ENCODE peak calls at places on chromosomes 12 and 14, in five cellular contexts. X is fibroblast of lung, V is hepatocyte, Y is suprapubic skin, O is upper lobe of right lung. K is an unnamed sample.
A peak's percentile ranks its signal among the peaks of the same experiment; 100 is the strongest.

GRCh38 chr12:12835378-12836145 is 22.4 kb downstream of the DDX47 start:
- DNase-seq in X (no peak), V (peak; percentile 73), Y (no peak), O (no peak), K (peak; percentile 87)

GRCh38 chr12:12721251-12721689 is 4.1 kb downstream of the CDKN1B start:
- DNase-seq in X (no peak), V (no peak), Y (no peak), O (no peak), K (no peak)

GRCh38 chr12:79162948-79163347 is 298.4 kb downstream of the SYT1 start:
- DNase-seq in X (peak; percentile 8), V (no peak), Y (no peak), O (no peak), K (peak; percentile 2)

GRCh38 chr14:105980224-105980623 is 453.8 kb downstream of the TMEM121 start:
- DNase-seq in X (no peak), V (no peak), Y (no peak), O (no peak), K (no peak)

GRCh38 chr14:88791629-88792571 is 853 bp downstream of the EML5 start:
- DNase-seq in X (no peak), V (peak; percentile 15), Y (no peak), O (peak; percentile 73), K (no peak)

GRCh38 chr12:12180575-12180974 is 86.3 kb downstream of the LRP6 start:
- DNase-seq in X (peak; percentile 62), V (no peak), Y (no peak), O (no peak), K (no peak)

GRCh38 chr14:50711043-50711442 is 42.9 kb upstream of the SAV1 start:
- DNase-seq in X (no peak), V (no peak), Y (no peak), O (no peak), K (no peak)

GRCh38 chr14:56274556-56274955 is 156.3 kb downstream of the PELI2 start:
- DNase-seq in X (no peak), V (no peak), Y (no peak), O (no peak), K (no peak)

GRCh38 chr14:77580964-77581505 is 35.4 kb downstream of the SPTLC2 start:
- DNase-seq in X (peak; percentile 90), V (peak; percentile 21), Y (no peak), O (no peak), K (no peak)

GRCh38 chr14:22512106-22512814 is 76.8 kb downstream of the DAD1 start:
- DNase-seq in X (no peak), V (no peak), Y (no peak), O (no peak), K (no peak)
- H3K4me3 ChIP-seq in X (no peak overlapping the region), V (no peak overlapping the region), Y (no peak overlapping the region), O (no peak overlapping the region), K (no peak overlapping the region)

GRCh38 chr12:93760275-93760875 is 83.2 kb downstream of the CRADD start:
- DNase-seq in X (no peak), V (no peak), Y (no peak), O (no peak), K (no peak)

GRCh38 chr12:93757792-93758694 is 80.9 kb downstream of the CRADD start:
- DNase-seq in X (no peak), V (no peak), Y (no peak), O (no peak), K (no peak)

GRCh38 chr12:93762059-93762719 is 85.0 kb downstream of the CRADD start:
- DNase-seq in X (peak; percentile 71), V (no peak), Y (no peak), O (no peak), K (no peak)

GRCh38 chr12:93758974-93759373 is 81.8 kb downstream of the CRADD start:
- DNase-seq in X (peak; percentile 39), V (no peak), Y (no peak), O (no peak), K (no peak)

GRCh38 chr12:93759512-93760081 is 82.4 kb downstream of the CRADD start:
- DNase-seq in X (no peak), V (no peak), Y (no peak), O (no peak), K (no peak)
- H3K4me1 ChIP-seq in X (peaks cover 20% of the 10 kb centered on the region), V (peaks cover 15% of the 10 kb centered on the region), Y (no peaks in the 10 kb centered on the region), O (peaks cover 13% of the 10 kb centered on the region), K (peaks cover 41% of the 10 kb centered on the region)

DNA sequence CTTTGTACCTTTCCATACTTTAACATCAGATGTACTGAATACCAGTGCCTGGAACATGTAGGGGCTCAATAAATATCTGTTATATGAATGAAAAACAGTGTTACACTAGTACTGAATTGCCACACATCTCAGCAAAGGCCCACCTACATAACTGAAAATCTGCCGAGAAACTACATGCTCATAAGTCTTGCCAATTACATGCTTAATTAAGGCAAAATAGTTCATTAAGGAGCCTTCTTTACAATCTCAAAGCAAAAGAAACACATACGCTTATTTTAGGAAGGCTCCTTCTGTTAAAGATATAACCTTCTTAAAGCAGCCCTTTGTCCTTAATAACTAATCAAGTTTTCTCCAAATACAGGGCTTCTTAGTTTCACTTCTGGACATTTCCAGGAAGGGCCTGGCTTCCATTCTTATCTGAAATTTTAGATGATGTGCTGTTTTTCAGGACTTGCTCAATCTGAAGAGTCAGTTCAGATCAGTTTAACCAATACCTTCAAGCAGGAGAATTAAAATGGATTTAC is 11.5 kb downstream of the LIMA1 start:
- DNase-seq in X (peak; percentile 61), V (no peak), Y (no peak), O (no peak), K (peak; percentile 41)
- H3K4me3 ChIP-seq in X (peak overlapping the region; percentile 22), V (no peak overlapping the region), Y (no peak overlapping the region), O (peak overlapping the region; percentile 34), K (no peak overlapping the region)

GRCh38 chr12:104567832-104568490 is 111.2 kb downstream of the CHST11 start:
- DNase-seq in X (no peak), V (no peak), Y (no peak), O (no peak), K (no peak)
- H3K4me1 ChIP-seq in X (no peaks in the 10 kb centered on the region), V (no peaks in the 10 kb centered on the region), Y (no peaks in the 10 kb centered on the region), O (peaks cover 15% of the 10 kb centered on the region), K (no peaks in the 10 kb centered on the region)

GRCh38 chr12:121196902-121197301 is 13.0 kb upstream of the P2RX4 start:
- DNase-seq in X (no peak), V (no peak), Y (no peak), O (no peak), K (no peak)
- H3K4me3 ChIP-seq in X (no peak overlapping the region), V (no peak overlapping the region), Y (no peak overlapping the region), O (no peak overlapping the region), K (no peak overlapping the region)

GRCh38 chr12:121259074-121259473 is 37.4 kb downstream of the CAMKK2 start:
- DNase-seq in X (no peak), V (no peak), Y (no peak), O (no peak), K (no peak)
- H3K4me1 ChIP-seq in X (no peaks in the 10 kb centered on the region), V (no peaks in the 10 kb centered on the region), Y (no peaks in the 10 kb centered on the region), O (no peaks in the 10 kb centered on the region), K (no peaks in the 10 kb centered on the region)

GRCh38 chr14:61719344-61720301 is 24.3 kb downstream of the HIF1A start:
- DNase-seq in X (no peak), V (no peak), Y (no peak), O (no peak), K (no peak)
- H3K4me3 ChIP-seq in X (no peak overlapping the region), V (no peak overlapping the region), Y (no peak overlapping the region), O (no peak overlapping the region), K (no peak overlapping the region)

GRCh38 chr12:110578522-110579238 is 4.4 kb downstream of the PPTC7 start:
- DNase-seq in X (no peak), V (no peak), Y (no peak), O (no peak), K (no peak)

GRCh38 chr12:110575326-110575725 is 7.8 kb downstream of the PPTC7 start:
- DNase-seq in X (peak; percentile 58), V (peak; percentile 49), Y (no peak), O (no peak), K (peak; percentile 46)

GRCh38 chr12:110577717-110578521 is 5.2 kb downstream of the PPTC7 start:
- DNase-seq in X (peak; percentile 91), V (peak; percentile 14), Y (no peak), O (no peak), K (no peak)

GRCh38 chr12:110574044-110574443 is 9.1 kb downstream of the PPTC7 start:
- DNase-seq in X (no peak), V (no peak), Y (no peak), O (no peak), K (no peak)

DNA sequence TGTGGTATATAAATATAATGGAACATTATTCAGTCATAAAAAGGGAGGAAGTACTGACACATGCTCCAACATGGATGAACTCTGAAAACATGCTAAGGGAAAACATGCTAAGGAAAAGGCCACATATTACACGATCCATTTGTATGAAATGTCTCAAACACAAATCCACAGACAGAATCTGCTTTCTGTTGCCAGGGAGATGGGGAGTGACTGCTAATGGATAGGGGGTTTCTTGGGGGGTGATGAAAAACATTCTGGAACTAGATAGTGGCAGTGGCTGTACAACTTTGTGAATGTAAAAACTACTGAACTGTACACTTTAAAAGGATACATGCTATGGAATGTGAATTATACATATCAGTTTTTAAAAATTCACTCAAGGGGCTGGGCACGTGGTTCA is 6.6 kb downstream of the PPTC7 start:
- DNase-seq in X (no peak), V (no peak), Y (no peak), O (no peak), K (no peak)
- H3K4me1 ChIP-seq in X (peaks cover 8% of the 10 kb centered on the region), V (peaks cover 23% of the 10 kb centered on the region), Y (peaks cover 66% of the 10 kb centered on the region), O (peaks cover 28% of the 10 kb centered on the region), K (peaks cover 20% of the 10 kb centered on the region)

K was measured in Caco-2.